ENCODE peak calls at places on chromosomes 13 and 19, in ten cellular contexts. One of them, this sample, is unnamed.

GRCh38 chr19:40424637-40425449 is 949 bp downstream of the SERTAD1 start:
- DNase-seq in adrenal gland: no peak
- DNase-seq in cardiac fibroblast: peak; percentile 21
- DNase-seq in cardiac muscle cell: peak; percentile 40
- DNase-seq in lower leg skin: no peak
- DNase-seq in heart right ventricle: no peak
- DNase-seq in body of pancreas: peak; percentile 16
- DNase-seq in choroid plexus epithelial cell: peak; percentile 48
- DNase-seq in breast epithelium: no peak
- DNase-seq in AG04449: no peak
- DNase-seq in this sample: no peak

GRCh38 chr13:89066868-89067466 is 1395.8 kb downstream of the SLITRK5 start:
- DNase-seq in adrenal gland: no peak
- DNase-seq in cardiac fibroblast: peak; percentile 8
- DNase-seq in cardiac muscle cell: peak; percentile 38
- DNase-seq in lower leg skin: no peak
- DNase-seq in heart right ventricle: no peak
- DNase-seq in body of pancreas: peak; percentile 15
- DNase-seq in choroid plexus epithelial cell: peak; percentile 69
- DNase-seq in breast epithelium: no peak
- DNase-seq in AG04449: no peak
- DNase-seq in this sample: peak; percentile 77

GRCh38 chr19:3499738-3500428 is 591 bp downstream of the DOHH start:
- DNase-seq in adrenal gland: no peak
- DNase-seq in cardiac fibroblast: no peak
- DNase-seq in cardiac muscle cell: no peak
- DNase-seq in lower leg skin: no peak
- DNase-seq in heart right ventricle: no peak
- DNase-seq in body of pancreas: no peak
- DNase-seq in choroid plexus epithelial cell: no peak
- DNase-seq in breast epithelium: no peak
- DNase-seq in AG04449: no peak
- DNase-seq in this sample: no peak

GRCh38 chr13:21361706-21362105 is 97.4 kb downstream of the ZDHHC20 start:
- DNase-seq in adrenal gland: no peak
- DNase-seq in cardiac fibroblast: no peak
- DNase-seq in cardiac muscle cell: no peak
- DNase-seq in lower leg skin: no peak
- DNase-seq in heart right ventricle: no peak
- DNase-seq in body of pancreas: no peak
- DNase-seq in choroid plexus epithelial cell: no peak
- DNase-seq in breast epithelium: no peak
- DNase-seq in AG04449: no peak
- DNase-seq in this sample: no peak

GRCh38 chr19:17944301-17944700 is 11.5 kb downstream of the CCDC124 start:
- DNase-seq in adrenal gland: peak; percentile 77
- DNase-seq in cardiac fibroblast: peak; percentile 72
- DNase-seq in cardiac muscle cell: peak; percentile 71
- DNase-seq in lower leg skin: no peak
- DNase-seq in heart right ventricle: no peak
- DNase-seq in body of pancreas: no peak
- DNase-seq in choroid plexus epithelial cell: peak; percentile 35
- DNase-seq in breast epithelium: no peak
- DNase-seq in AG04449: peak; percentile 21
- DNase-seq in this sample: peak; percentile 94

GRCh38 chr19:40578442-40578908 is 1.8 kb downstream of the SHKBP1 start:
- DNase-seq in adrenal gland: no peak
- DNase-seq in cardiac fibroblast: peak; percentile 42
- DNase-seq in cardiac muscle cell: peak; percentile 57
- DNase-seq in lower leg skin: no peak
- DNase-seq in heart right ventricle: peak; percentile 47
- DNase-seq in body of pancreas: no peak
- DNase-seq in choroid plexus epithelial cell: peak; percentile 49
- DNase-seq in breast epithelium: no peak
- DNase-seq in AG04449: no peak
- DNase-seq in this sample: no peak

GRCh38 chr19:45752639-45753038 is 16.4 kb downstream of the SIX5 start:
- DNase-seq in adrenal gland: peak; percentile 58
- DNase-seq in cardiac fibroblast: peak; percentile 76
- DNase-seq in cardiac muscle cell: no peak
- DNase-seq in lower leg skin: no peak
- DNase-seq in heart right ventricle: no peak
- DNase-seq in body of pancreas: no peak
- DNase-seq in choroid plexus epithelial cell: no peak
- DNase-seq in breast epithelium: no peak
- DNase-seq in AG04449: no peak
- DNase-seq in this sample: peak; percentile 99

GRCh38 chr13:102261809-102262208 is 140.0 kb downstream of the FGF14 start:
- DNase-seq in adrenal gland: no peak
- DNase-seq in cardiac fibroblast: no peak
- DNase-seq in cardiac muscle cell: no peak
- DNase-seq in lower leg skin: no peak
- DNase-seq in heart right ventricle: no peak
- DNase-seq in body of pancreas: no peak
- DNase-seq in choroid plexus epithelial cell: no peak
- DNase-seq in breast epithelium: no peak
- DNase-seq in AG04449: no peak
- DNase-seq in this sample: no peak

GRCh38 chr13:33560722-33561121 is 257.2 kb upstream of the RFC3 start:
- DNase-seq in adrenal gland: no peak
- DNase-seq in cardiac fibroblast: no peak
- DNase-seq in cardiac muscle cell: no peak
- DNase-seq in lower leg skin: no peak
- DNase-seq in heart right ventricle: no peak
- DNase-seq in body of pancreas: no peak
- DNase-seq in choroid plexus epithelial cell: no peak
- DNase-seq in breast epithelium: no peak
- DNase-seq in AG04449: no peak
- DNase-seq in this sample: no peak

GRCh38 chr13:103703246-103703645 is 637.0 kb upstream of the SLC10A2 start:
- DNase-seq in adrenal gland: no peak
- DNase-seq in cardiac fibroblast: no peak
- DNase-seq in cardiac muscle cell: no peak
- DNase-seq in lower leg skin: no peak
- DNase-seq in heart right ventricle: no peak
- DNase-seq in body of pancreas: no peak
- DNase-seq in choroid plexus epithelial cell: no peak
- DNase-seq in breast epithelium: no peak
- DNase-seq in AG04449: no peak
- DNase-seq in this sample: no peak

GRCh38 chr19:47598407-47599349 is 10.3 kb upstream of the BICRA start:
- DNase-seq in adrenal gland: peak; percentile 72
- DNase-seq in cardiac fibroblast: peak; percentile 98
- DNase-seq in cardiac muscle cell: peak; percentile 97
- DNase-seq in lower leg skin: peak; percentile 66
- DNase-seq in heart right ventricle: peak; percentile 60
- DNase-seq in body of pancreas: peak; percentile 18
- DNase-seq in choroid plexus epithelial cell: peak; percentile 97
- DNase-seq in breast epithelium: peak; percentile 69
- DNase-seq in AG04449: peak; percentile 87
- DNase-seq in this sample: peak; percentile 93

GRCh38 chr13:83184819-83185218 is 697.5 kb downstream of the SLITRK1 start:
- DNase-seq in adrenal gland: no peak
- DNase-seq in cardiac fibroblast: peak; percentile 60
- DNase-seq in cardiac muscle cell: peak; percentile 71
- DNase-seq in lower leg skin: no peak
- DNase-seq in heart right ventricle: no peak
- DNase-seq in body of pancreas: no peak
- DNase-seq in choroid plexus epithelial cell: peak; percentile 79
- DNase-seq in breast epithelium: no peak
- DNase-seq in AG04449: peak; percentile 26
- DNase-seq in this sample: peak; percentile 45

GRCh38 chr19:38850976-38851621 is 1.3 kb upstream of the HNRNPL start:
- DNase-seq in adrenal gland: no peak
- DNase-seq in cardiac fibroblast: no peak
- DNase-seq in cardiac muscle cell: no peak
- DNase-seq in lower leg skin: no peak
- DNase-seq in heart right ventricle: peak; percentile 48
- DNase-seq in body of pancreas: peak; percentile 27
- DNase-seq in choroid plexus epithelial cell: peak; percentile 20
- DNase-seq in breast epithelium: no peak
- DNase-seq in AG04449: no peak
- DNase-seq in this sample: no peak

GRCh38 chr19:18697680-18698079 is 14.2 kb downstream of the CRTC1 start:
- DNase-seq in adrenal gland: no peak
- DNase-seq in cardiac fibroblast: no peak
- DNase-seq in cardiac muscle cell: no peak
- DNase-seq in lower leg skin: no peak
- DNase-seq in heart right ventricle: no peak
- DNase-seq in body of pancreas: peak; percentile 75
- DNase-seq in choroid plexus epithelial cell: no peak
- DNase-seq in breast epithelium: no peak
- DNase-seq in AG04449: no peak
- DNase-seq in this sample: no peak

DNA sequence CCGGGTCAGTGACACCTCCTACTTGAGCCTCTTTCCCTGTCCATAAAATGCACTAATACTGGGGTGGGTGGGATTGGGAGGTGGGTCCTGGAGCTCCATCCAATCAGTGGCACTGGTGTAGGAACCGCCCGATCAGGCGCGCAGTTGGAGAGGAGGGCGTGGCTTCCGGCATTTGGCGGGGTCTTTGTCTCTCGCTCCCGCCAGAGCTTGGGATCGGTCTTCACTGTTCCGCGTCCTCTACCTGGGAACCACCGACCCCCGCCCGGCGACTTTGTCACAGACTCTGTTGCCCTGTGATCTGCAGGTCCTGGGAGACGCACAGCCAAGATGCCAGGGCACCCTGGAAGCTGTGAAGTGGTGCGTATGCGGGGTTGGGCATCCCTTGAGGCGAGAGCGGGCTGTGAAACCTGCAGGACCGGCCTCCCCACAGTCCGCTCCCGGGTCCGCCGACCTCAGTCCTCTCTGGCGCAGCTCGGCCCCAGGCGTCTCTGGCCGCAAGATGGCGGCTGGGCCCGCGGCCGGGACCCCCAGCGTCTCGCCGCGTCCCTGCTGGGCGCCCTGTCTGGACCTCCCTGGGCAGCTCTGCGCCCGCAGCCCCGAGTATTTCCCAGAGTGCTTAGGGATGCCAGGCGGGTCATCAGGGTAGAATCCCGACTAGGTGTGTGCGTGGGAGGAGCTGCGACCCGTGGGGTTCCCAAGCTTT is 41.6 kb upstream of the ZNF730 start:
- DNase-seq in adrenal gland: peak; percentile 20
- DNase-seq in cardiac fibroblast: peak; percentile 73
- DNase-seq in cardiac muscle cell: peak; percentile 84
- DNase-seq in lower leg skin: peak; percentile 15
- DNase-seq in heart right ventricle: peak; percentile 55
- DNase-seq in body of pancreas: peak; percentile 46
- DNase-seq in choroid plexus epithelial cell: peak; percentile 85
- DNase-seq in breast epithelium: peak; percentile 40
- DNase-seq in AG04449: no peak
- DNase-seq in this sample: peak; percentile 72
- H3K4me3 ChIP-seq in adrenal gland: peak overlapping the region; percentile 4
- H3K4me3 ChIP-seq in cardiac fibroblast: peak overlapping the region; percentile 87
- H3K4me3 ChIP-seq in cardiac muscle cell: peak overlapping the region; percentile 79
- H3K4me3 ChIP-seq in lower leg skin: peak overlapping the region; percentile 30
- H3K4me3 ChIP-seq in heart right ventricle: peak overlapping the region; percentile 63
- H3K4me3 ChIP-seq in body of pancreas: no peak overlapping the region
- H3K4me3 ChIP-seq in choroid plexus epithelial cell: peak overlapping the region; percentile 90
- H3K4me3 ChIP-seq in breast epithelium: peak overlapping the region; percentile 55
- H3K4me3 ChIP-seq in AG04449: peak overlapping the region; percentile 75
- H3K4me3 ChIP-seq in this sample: peak overlapping the region; percentile 63

GRCh38 chr19:28386080-28386869 is 826.7 kb downstream of the UQCRFS1 start:
- DNase-seq in adrenal gland: no peak
- DNase-seq in cardiac fibroblast: no peak
- DNase-seq in cardiac muscle cell: no peak
- DNase-seq in lower leg skin: no peak
- DNase-seq in heart right ventricle: no peak
- DNase-seq in body of pancreas: no peak
- DNase-seq in choroid plexus epithelial cell: no peak
- DNase-seq in breast epithelium: no peak
- DNase-seq in AG04449: no peak
- DNase-seq in this sample: no peak
- H3K4me3 ChIP-seq in adrenal gland: no peak overlapping the region
- H3K4me3 ChIP-seq in cardiac fibroblast: no peak overlapping the region
- H3K4me3 ChIP-seq in cardiac muscle cell: no peak overlapping the region
- H3K4me3 ChIP-seq in lower leg skin: no peak overlapping the region
- H3K4me3 ChIP-seq in heart right ventricle: no peak overlapping the region
- H3K4me3 ChIP-seq in body of pancreas: no peak overlapping the region
- H3K4me3 ChIP-seq in choroid plexus epithelial cell: no peak overlapping the region
- H3K4me3 ChIP-seq in breast epithelium: no peak overlapping the region
- H3K4me3 ChIP-seq in AG04449: no peak overlapping the region
- H3K4me3 ChIP-seq in this sample: no peak overlapping the region

DNA sequence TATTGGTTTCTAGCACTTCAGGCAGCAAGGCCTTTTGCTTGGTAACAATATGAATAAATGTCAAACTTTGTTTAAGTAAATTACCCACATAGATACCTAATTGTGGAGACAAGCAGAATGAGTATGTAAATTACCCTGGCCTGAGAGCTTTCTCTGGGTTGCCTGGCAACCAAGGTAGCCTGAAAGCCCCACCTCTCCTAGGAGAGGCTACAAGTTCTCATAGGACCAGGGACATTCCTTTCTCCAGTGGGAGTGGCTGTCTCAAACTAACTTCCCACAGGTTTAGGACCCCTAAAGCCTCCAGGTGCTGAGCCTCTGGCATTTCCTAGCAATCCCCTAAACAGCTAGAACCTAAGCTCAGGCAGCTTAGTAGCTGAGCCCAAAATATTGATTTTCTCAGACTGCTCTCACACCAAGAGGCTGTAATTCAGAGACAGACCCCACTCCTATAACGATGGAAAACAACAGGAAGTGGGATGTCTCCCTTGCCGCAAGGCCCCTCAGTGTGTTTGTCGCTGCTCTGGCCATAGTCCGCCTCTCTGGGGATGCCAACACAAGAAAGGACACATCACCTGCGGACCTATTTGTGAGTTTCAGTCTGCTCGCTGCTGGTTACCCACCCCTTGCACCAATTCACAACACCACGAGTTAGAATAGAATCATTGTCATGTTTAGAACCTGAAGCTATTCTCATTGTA is 207.3 kb downstream of the DLEU7 start:
- DNase-seq in adrenal gland: no peak
- DNase-seq in cardiac fibroblast: no peak
- DNase-seq in cardiac muscle cell: peak; percentile 68
- DNase-seq in lower leg skin: no peak
- DNase-seq in heart right ventricle: no peak
- DNase-seq in body of pancreas: no peak
- DNase-seq in choroid plexus epithelial cell: peak; percentile 57
- DNase-seq in breast epithelium: no peak
- DNase-seq in AG04449: no peak
- DNase-seq in this sample: no peak
- H3K4me3 ChIP-seq in adrenal gland: no peak overlapping the region
- H3K4me3 ChIP-seq in cardiac fibroblast: no peak overlapping the region
- H3K4me3 ChIP-seq in cardiac muscle cell: no peak overlapping the region
- H3K4me3 ChIP-seq in lower leg skin: no peak overlapping the region
- H3K4me3 ChIP-seq in heart right ventricle: no peak overlapping the region
- H3K4me3 ChIP-seq in body of pancreas: no peak overlapping the region
- H3K4me3 ChIP-seq in choroid plexus epithelial cell: no peak overlapping the region
- H3K4me3 ChIP-seq in breast epithelium: no peak overlapping the region
- H3K4me3 ChIP-seq in AG04449: no peak overlapping the region
- H3K4me3 ChIP-seq in this sample: no peak overlapping the region

DNA sequence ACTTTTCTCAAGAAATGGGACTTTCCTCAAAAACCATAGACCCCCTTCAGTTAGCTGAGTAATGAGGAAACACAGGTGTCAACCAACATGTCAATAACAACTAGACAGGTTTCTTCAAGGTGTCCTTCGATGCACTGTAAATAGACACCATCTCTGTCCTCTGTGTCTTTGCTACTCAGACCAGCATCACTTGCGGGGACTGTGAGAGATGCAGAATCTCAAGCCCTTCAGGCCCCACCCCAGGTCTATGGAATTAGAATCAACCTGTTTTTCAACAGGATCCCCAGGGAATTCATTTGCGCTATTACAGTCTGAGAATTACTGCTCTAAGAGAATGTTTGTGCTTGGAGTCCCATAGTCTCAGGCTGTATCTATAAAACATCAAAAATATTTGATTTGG is 469.9 kb downstream of the COG6 start:
- DNase-seq in adrenal gland: no peak
- DNase-seq in cardiac fibroblast: no peak
- DNase-seq in cardiac muscle cell: no peak
- DNase-seq in lower leg skin: no peak
- DNase-seq in heart right ventricle: no peak
- DNase-seq in body of pancreas: no peak
- DNase-seq in choroid plexus epithelial cell: no peak
- DNase-seq in breast epithelium: no peak
- DNase-seq in AG04449: no peak
- DNase-seq in this sample: no peak
- H3K4me3 ChIP-seq in adrenal gland: no peak overlapping the region
- H3K4me3 ChIP-seq in cardiac fibroblast: no peak overlapping the region
- H3K4me3 ChIP-seq in cardiac muscle cell: no peak overlapping the region
- H3K4me3 ChIP-seq in lower leg skin: no peak overlapping the region
- H3K4me3 ChIP-seq in heart right ventricle: no peak overlapping the region
- H3K4me3 ChIP-seq in body of pancreas: no peak overlapping the region
- H3K4me3 ChIP-seq in choroid plexus epithelial cell: no peak overlapping the region
- H3K4me3 ChIP-seq in breast epithelium: no peak overlapping the region
- H3K4me3 ChIP-seq in AG04449: no peak overlapping the region
- H3K4me3 ChIP-seq in this sample: no peak overlapping the region